ENCODE peak calls at places on chromosomes 12 and 14, in six cellular contexts. B is SK-N-SH, G is HCT116, S is neural progenitor cell, R is PC-3, N is MM.1S. L is an unnamed sample.

GRCh38 chr14:72780771-72781170 is 113.1 kb downstream of the DPF3 start:
- DNase-seq in N (no peak), S (no peak), G (no peak), R (no peak), B (no peak), L (peak; percentile 85)

GRCh38 chr14:75578786-75579781 is 664 bp downstream of the FLVCR2 start:
- DNase-seq in G (no peak), S (no peak), B (no peak), R (no peak), N (no peak), L (no peak)

GRCh38 chr14:55198749-55199148 is 7.4 kb upstream of the DLGAP5 start:
- DNase-seq in G (no peak), S (no peak), B (no peak), N (no peak), R (no peak), L (no peak)

GRCh38 chr14:22838631-22839041 is 2.3 kb downstream of the MMP14 start:
- DNase-seq in S (no peak), G (no peak), B (no peak), R (no peak), N (no peak), L (peak; percentile 79)

GRCh38 chr12:126667340-126667739 is 1599.6 kb upstream of the TMEM132C start:
- DNase-seq in N (no peak), B (no peak), G (no peak), R (peak; percentile 78), S (no peak), L (peak; percentile 78)

GRCh38 chr12:52461693-52462092 is 9.7 kb upstream of the KRT6B start:
- DNase-seq in R (no peak), S (no peak), N (no peak), G (no peak), B (no peak), L (no peak)

GRCh38 chr14:95062946-95063345 is 94.4 kb downstream of the DICER1 start:
- DNase-seq in G (no peak), B (no peak), N (no peak), S (no peak), R (no peak), L (no peak)

GRCh38 chr12:72511906-72512305 is 239.7 kb downstream of the TRHDE start:
- DNase-seq in S (peak; percentile 62), B (no peak), G (no peak), N (no peak), R (peak; percentile 3), L (peak; percentile 43)

GRCh38 chr14:94114589-94115067 is 4.1 kb downstream of the IFI27 start:
- DNase-seq in B (no peak), S (no peak), N (no peak), R (no peak), G (no peak), L (no peak)

GRCh38 chr14:52355016-52355430 is 40.9 kb downstream of the PTGER2 start:
- DNase-seq in S (peak; percentile 14), N (no peak), R (peak; percentile 95), G (no peak), B (no peak), L (peak; percentile 94)

GRCh38 chr14:33569844-33570716 is 380.8 kb downstream of the EGLN3 start:
- DNase-seq in G (no peak), S (no peak), N (no peak), R (peak; percentile 73), B (no peak), L (peak; percentile 35)

GRCh38 chr14:31159682-31160296 is 47.8 kb downstream of the HECTD1 start:
- DNase-seq in G (peak; percentile 42), N (no peak), R (peak; percentile 82), S (no peak), B (no peak), L (peak; percentile 88)

GRCh38 chr12:50404307-50404706 is 3.6 kb downstream of the LARP4 start:
- DNase-seq in G (no peak), N (no peak), R (peak; percentile 25), B (no peak), S (no peak), L (no peak)

GRCh38 chr12:29552324-29552927 is 54.9 kb upstream of the OVCH1 start:
- DNase-seq in N (peak; percentile 59), R (peak; percentile 83), B (peak; percentile 60), S (peak; percentile 70), G (peak; percentile 22), L (peak; percentile 59)

GRCh38 chr12:130849561-130850417 is 10.7 kb upstream of the STX2 start:
- DNase-seq in R (peak; percentile 48), N (no peak), B (no peak), S (no peak), G (no peak), L (no peak)

GRCh38 chr12:49921299-49921698 is 17.6 kb upstream of the FAIM2 start:
- DNase-seq in R (no peak), G (no peak), B (no peak), N (no peak), S (no peak), L (no peak)

GRCh38 chr14:94536836-94537235 is 24.4 kb upstream of the SERPINA4 start:
- DNase-seq in B (no peak), G (peak; percentile 74), N (no peak), S (no peak), R (peak; percentile 5), L (peak; percentile 41)

GRCh38 chr12:31321565-31322228 is 4.3 kb downstream of the SINHCAF start:
- DNase-seq in S (no peak), N (no peak), B (no peak), R (peak; percentile 12), G (no peak), L (peak; percentile 27)

GRCh38 chr12:26845057-26845666 is 12.2 kb upstream of the ITPR2 start:
- DNase-seq in S (peak; percentile 59), G (peak; percentile 44), R (peak; percentile 78), N (no peak), B (peak; percentile 50), L (peak; percentile 49)

GRCh38 chr14:56494167-56494566 is 85.4 kb upstream of the TMEM260 start:
- DNase-seq in N (no peak), B (no peak), S (no peak), G (no peak), R (no peak), L (no peak)

GRCh38 chr12:57145460-57146059 is 1.9 kb downstream of the LRP1-AS start:
- DNase-seq in B (no peak), N (no peak), G (no peak), R (no peak), S (no peak), L (peak; percentile 43)

GRCh38 chr12:121093487-121093891 is 39.2 kb upstream of the P2RX7 start:
- DNase-seq in B (no peak), S (no peak), N (no peak), G (no peak), R (no peak), L (no peak)

DNA sequence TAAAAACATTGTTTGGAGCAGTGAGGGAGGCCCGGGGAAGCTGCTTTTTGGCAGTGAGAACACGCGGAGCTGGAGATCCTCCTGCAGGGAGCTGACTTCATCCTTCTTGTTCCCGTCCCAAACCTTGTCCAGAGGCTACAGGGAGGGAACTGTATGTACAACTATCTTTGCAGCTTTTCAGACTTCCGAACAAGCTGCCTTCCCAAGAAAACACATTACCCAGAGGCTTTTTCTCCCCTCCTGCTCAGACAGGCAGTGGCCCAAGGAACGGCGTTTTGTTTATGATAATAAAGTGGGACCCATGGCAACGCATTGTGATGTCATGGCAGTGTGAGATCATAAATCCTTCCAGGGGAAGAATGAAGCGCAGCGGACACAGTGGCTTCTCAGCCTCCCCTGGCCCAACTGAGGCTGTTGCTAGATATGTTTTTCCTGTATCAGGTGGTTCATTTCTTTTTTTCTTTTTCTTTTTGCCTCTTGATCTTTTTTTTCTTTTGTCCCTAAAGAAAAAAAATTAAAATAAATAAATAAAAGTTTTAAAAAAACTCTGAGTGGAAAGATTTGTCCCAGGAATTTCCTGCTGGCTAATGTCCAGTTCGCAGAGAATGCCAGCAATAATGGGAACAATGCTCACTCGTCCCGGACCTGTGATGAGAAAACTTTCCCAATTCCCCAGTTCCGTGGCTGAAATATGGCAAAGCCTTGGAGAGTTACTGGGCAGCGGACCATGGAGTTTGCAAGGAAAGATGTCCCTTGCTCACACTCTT is 103.5 kb upstream of the MAP1LC3B2 start:
- DNase-seq in N (no peak), R (peak; percentile 83), B (peak; percentile 38), G (peak; percentile 85), S (peak; percentile 54), L (peak; percentile 96)
- H3K9ac ChIP-seq in N (no peak overlapping the region), R (peak overlapping the region; percentile 94), B (peak overlapping the region; percentile 91), G (peak overlapping the region; percentile 71), S (no peak overlapping the region), L (peak overlapping the region; percentile 92)

GRCh38 chr12:62426095-62426488 is 40.5 kb upstream of the MON2 start:
- DNase-seq in N (no peak), R (no peak), G (no peak), B (no peak), S (no peak), L (peak; percentile 15)
- TF ChIP-seq EZH2phosphoT487 in N (no peak), R (no peak), G (no peak), B (no peak), S (no peak), L (no peak)

DNA sequence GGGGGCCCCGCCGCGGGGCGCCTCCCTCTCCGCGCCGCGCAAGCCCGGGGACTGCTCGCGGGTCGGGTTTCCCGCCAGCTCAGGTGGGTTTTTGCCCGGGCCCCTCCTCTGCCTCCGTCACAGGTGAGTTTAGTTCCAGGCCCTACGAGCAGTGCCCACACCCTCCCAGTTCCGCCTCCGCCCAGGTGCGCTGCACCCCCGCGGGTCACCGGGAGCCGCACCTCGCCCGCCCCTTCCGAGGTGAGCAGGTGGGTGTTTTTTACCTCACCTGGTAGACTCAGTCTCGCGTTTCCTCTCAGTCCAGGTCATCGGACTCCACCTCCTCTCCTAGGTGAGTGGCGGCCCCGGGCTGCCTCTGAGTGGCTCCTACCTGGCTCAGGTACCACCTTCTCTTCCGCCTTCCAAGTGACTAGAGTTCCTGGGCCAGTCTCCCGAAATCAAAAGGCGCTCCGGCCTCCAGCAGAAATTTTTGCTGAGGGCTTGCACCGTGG is at the start of gene TMEM30B:
- DNase-seq in B (no peak), S (no peak), R (peak; percentile 99), G (no peak), N (no peak), L (no peak)
- H3K9ac ChIP-seq in B (no peak within 1 kb of the TSS), S (no peak within 1 kb of the TSS), R (peak within 1 kb of the TSS; percentile 88), G (no peak within 1 kb of the TSS), N (no peak within 1 kb of the TSS), L (peak within 1 kb of the TSS; percentile 71)

GRCh38 chr12:113167868-113168267 is 17.4 kb downstream of the DDX54 start:
- DNase-seq in G (no peak), R (no peak), N (no peak), S (no peak), B (no peak), L (no peak)
- TF ChIP-seq EZH2phosphoT487 in G (no peak), R (no peak), N (no peak), S (no peak), B (no peak), L (no peak)